ENCODE peak calls at places on chromosomes 2 and 18, in four cellular contexts. T, G, I and L are unnamed samples.

GRCh38 chr2:126723281-126723815 is 67.4 kb downstream of the GYPC start:
- DNase-seq in T (no peak), G (no peak), I (no peak), L (no peak)

GRCh38 chr18:62979172-62979571 is 263.8 kb downstream of the PHLPP1 start:
- DNase-seq in T (no peak), G (no peak), I (no peak), L (no peak)

GRCh38 chr18:34978953-34979608 is 62.1 kb upstream of the MAPRE2 start:
- DNase-seq in T (peak), G (peak), I (peak), L (peak)

GRCh38 chr2:37343537-37344434 is 644 bp upstream of the QPCT start:
- DNase-seq in T (peak), G (no peak), I (peak), L (no peak)

GRCh38 chr2:230913812-230914211 is 11.2 kb downstream of the GPR55 start:
- DNase-seq in T (no peak), G (peak), I (no peak), L (peak)

GRCh38 chr2:138777996-138778395 is 2.2 kb downstream of the NXPH2 start:
- DNase-seq in T (peak), G (no peak), I (peak), L (no peak)

GRCh38 chr2:17416891-17417391 is 101.3 kb downstream of the RAD51AP2 start:
- DNase-seq in T (no peak), G (no peak), I (no peak), L (no peak)

GRCh38 chr2:200350796-200351195 is 44.3 kb downstream of the SPATS2L start:
- DNase-seq in T (no peak), G (no peak), I (no peak), L (no peak)